ENCODE peak calls at places on chromosomes 13 and 19, in nine cellular contexts. S is GM23338; I is KG1; V is NCI-H1105 treated with DMSO at 0.1 percent for 48 hours; F is WERI-Rb-1; T is aorta; X is CD4-positive, alpha-beta memory T cell; U is tibial nerve; C is pancreas. E is an unnamed sample.

GRCh38 chr19:9945319-9945966 is 9.1 kb upstream of the OLFM2 start:
- DNase-seq in F (no peak), V (no peak), U (peak; percentile 78), C (no peak), S (peak; percentile 56), I (no peak), T (peak; percentile 93), X (no peak), E (no peak)

GRCh38 chr19:49056101-49056901 is 1.2 kb downstream of the CGB7 start:
- DNase-seq in C (peak; percentile 83), S (peak; percentile 76), V (peak; percentile 44), X (peak; percentile 42), F (peak; percentile 72), I (no peak), T (peak; percentile 68), U (peak; percentile 25), E (peak; percentile 78)

GRCh38 chr19:16367269-16367683 is 42.6 kb downstream of the KLF2 start:
- DNase-seq in V (no peak), F (no peak), S (no peak), U (no peak), C (peak; percentile 10), T (peak; percentile 45), I (no peak), X (peak; percentile 80), E (no peak)

GRCh38 chr19:48344892-48345291 is 18.8 kb downstream of the TMEM143 start:
- DNase-seq in T (no peak), I (no peak), U (no peak), X (no peak), S (peak; percentile 70), F (peak; percentile 66), C (no peak), V (no peak), E (peak; percentile 88)

GRCh38 chr19:28387507-28387906 is 825.4 kb downstream of the UQCRFS1 start:
- DNase-seq in V (no peak), U (no peak), C (no peak), S (no peak), T (no peak), X (no peak), I (no peak), F (no peak), E (no peak)

GRCh38 chr19:51195616-51196015 is 29.3 kb upstream of the CD33 start:
- DNase-seq in V (no peak), T (no peak), S (no peak), I (no peak), C (no peak), X (no peak), U (no peak), F (no peak), E (no peak)

GRCh38 chr13:106635616-106636015 is 67.7 kb upstream of the ARGLU1 start:
- DNase-seq in S (no peak), I (no peak), U (no peak), F (no peak), X (no peak), T (no peak), V (no peak), C (no peak), E (no peak)

GRCh38 chr13:97076898-97077297 is 82.6 kb upstream of the OXGR1 start:
- DNase-seq in S (no peak), X (no peak), V (no peak), T (no peak), C (no peak), I (no peak), F (no peak), U (no peak), E (no peak)

GRCh38 chr19:57620673-57621348 is 6.8 kb downstream of the ZNF134 start:
- DNase-seq in V (no peak), X (no peak), I (no peak), C (no peak), S (peak; percentile 40), T (no peak), U (no peak), F (no peak), E (no peak)